ENCODE peak calls at places on chromosome X, in eight cellular contexts. O, J, E, I, L, F, D and G are unnamed samples. For H3K36me3, the result is how much of the 10 kb centered on the place peaks cover.

GRCh38 chrX:38768079-38768478 is 33.2 kb upstream of the MID1IP1 start:
- DNase-seq in O (no peak), J (no peak), E (peak), I (peak), L (no peak), F (no peak), D (no peak), G (no peak)

GRCh38 chrX:71177327-71177726 is 32.7 kb downstream of the NLGN3 start:
- DNase-seq in O (no peak), J (no peak), E (no peak), I (no peak), L (no peak), F (no peak), D (no peak), G (no peak)

GRCh38 chrX:153578200-153578835 is 20.6 kb downstream of the CCNQ start:
- DNase-seq in O (no peak), J (no peak), E (no peak), I (no peak), L (no peak), F (no peak), D (no peak), G (no peak)

GRCh38 chrX:25034889-25035288 is 19.1 kb upstream of the ARX start:
- DNase-seq in O (no peak), J (no peak), E (no peak), I (no peak), L (no peak), F (no peak), D (no peak), G (no peak)

GRCh38 chrX:50691820-50692219 is 122.2 kb downstream of the SHROOM4 start:
- DNase-seq in O (no peak), J (no peak), E (peak), I (peak), L (no peak), F (no peak), D (no peak), G (no peak)

GRCh38 chrX:117002981-117003380 is 540.2 kb upstream of the CT83 start:
- DNase-seq in O (no peak), J (no peak), E (no peak), I (no peak), L (no peak), F (no peak), D (no peak), G (no peak)

GRCh38 chrX:155888139-155888538 is 7.0 kb downstream of the VAMP7 start:
- DNase-seq in O (no peak), J (no peak), E (peak), I (peak), L (no peak), F (no peak), D (no peak), G (no peak)

GRCh38 chrX:108299101-108299591 is 139.1 kb downstream of the COL4A6 start:
- DNase-seq in O (no peak), J (no peak), E (peak), I (peak), L (no peak), F (no peak), D (no peak), G (no peak)

GRCh38 chrX:49040376-49040955 is 2.7 kb downstream of the TFE3 start:
- DNase-seq in O (no peak), J (no peak), E (peak), I (no peak), L (no peak), F (no peak), D (no peak), G (no peak)

GRCh38 chrX:46295963-46296362 is 249.3 kb downstream of the ZNF674 start:
- DNase-seq in O (no peak), J (no peak), E (no peak), I (no peak), L (no peak), F (no peak), D (no peak), G (no peak)

GRCh38 chrX:45849261-45849660 is 648.6 kb upstream of the DIPK2B start:
- DNase-seq in O (no peak), J (no peak), E (peak), I (peak), L (no peak), F (no peak), D (no peak), G (no peak)

GRCh38 chrX:134236690-134237362 is at the start of gene CCDC160:
- DNase-seq in O (peak), J (peak), E (peak), I (no peak), L (peak), F (peak), D (no peak), G (peak)

GRCh38 chrX:56765816-56766553 is 36.9 kb downstream of the NBDY start:
- DNase-seq in O (no peak), J (no peak), E (no peak), I (no peak), L (no peak), F (no peak), D (no peak), G (no peak)

GRCh38 chrX:1126738-1127137 is 85.7 kb downstream of the CRLF2 start:
- DNase-seq in O (no peak), J (no peak), E (no peak), I (no peak), L (no peak), F (no peak), D (peak), G (no peak)

GRCh38 chrX:133544778-133545177 is 129.5 kb upstream of the GPC4 start:
- DNase-seq in O (no peak), J (no peak), E (no peak), I (no peak), L (no peak), F (no peak), D (no peak), G (no peak)

GRCh38 chrX:99353412-99353811 is 1056.7 kb downstream of the PCDH19 start:
- DNase-seq in O (peak), J (no peak), E (no peak), I (no peak), L (no peak), F (no peak), D (no peak), G (no peak)

GRCh38 chrX:68938244-68939004 is 109.6 kb downstream of the EFNB1 start:
- DNase-seq in O (no peak), J (no peak), E (peak), I (no peak), L (peak), F (peak), D (no peak), G (no peak)

GRCh38 chrX:100376581-100376980 is 33.5 kb downstream of the PCDH19 start:
- DNase-seq in O (no peak), J (no peak), E (peak), I (peak), L (no peak), F (no peak), D (no peak), G (no peak)

GRCh38 chrX:134761788-134762187 is 103.5 kb upstream of the PLAC1 start:
- DNase-seq in O (no peak), J (no peak), E (no peak), I (no peak), L (no peak), F (no peak), D (no peak), G (no peak)

GRCh38 chrX:54416965-54417364 is 23.2 kb upstream of the TSR2 start:
- DNase-seq in O (no peak), J (no peak), E (no peak), I (no peak), L (no peak), F (no peak), D (no peak), G (no peak)

GRCh38 chrX:100417671-100418070 is 7.6 kb upstream of the PCDH19 start:
- DNase-seq in O (no peak), J (peak), E (no peak), I (no peak), L (no peak), F (no peak), D (no peak), G (no peak)

GRCh38 chrX:24148535-24149345 is 789 bp upstream of the ZFX start:
- DNase-seq in O (no peak), J (no peak), E (peak), I (no peak), L (no peak), F (no peak), D (no peak), G (no peak)

GRCh38 chrX:68832516-68833447 is 4.0 kb downstream of the EFNB1 start:
- DNase-seq in O (no peak), J (no peak), E (no peak), I (no peak), L (no peak), F (no peak), D (peak), G (no peak)

DNA sequence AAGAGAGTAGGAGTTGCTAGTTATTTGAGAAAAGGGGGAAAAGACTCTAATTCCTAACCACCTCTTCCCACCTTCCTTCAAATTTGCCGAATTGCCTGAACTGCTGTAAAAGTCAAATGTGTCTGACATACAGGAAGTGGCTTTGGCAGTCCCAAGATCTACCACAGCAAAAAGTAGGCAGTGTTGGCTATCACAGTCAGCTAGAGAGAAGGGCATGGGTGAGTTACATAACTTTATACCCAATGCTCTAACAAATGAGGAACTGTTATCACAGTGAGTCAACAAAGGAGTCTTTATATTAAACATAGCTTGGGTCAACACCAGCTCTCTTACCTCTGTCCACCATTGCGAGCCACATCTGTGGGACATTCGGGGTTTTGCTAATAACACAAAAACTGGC is 2.4 kb upstream of the MBNL3 start:
- DNase-seq in O (no peak), J (no peak), E (no peak), I (peak), L (no peak), F (no peak), D (no peak), G (peak)
- TF ChIP-seq CTCF in O (peak), J (no peak), E (no peak), I (peak), L (no peak), F (no peak), D (peak), G (no peak)

GRCh38 chrX:119635179-119635578 is 29.0 kb upstream of the NKRF start:
- DNase-seq in O (no peak), J (no peak), E (no peak), I (no peak), L (no peak), F (no peak), D (no peak), G (no peak)
- H3K36me3 ChIP-seq in O (under half), J (under half), E (under half), I (under half), L (under half), F (under half), D (under half), G (under half)

DNA sequence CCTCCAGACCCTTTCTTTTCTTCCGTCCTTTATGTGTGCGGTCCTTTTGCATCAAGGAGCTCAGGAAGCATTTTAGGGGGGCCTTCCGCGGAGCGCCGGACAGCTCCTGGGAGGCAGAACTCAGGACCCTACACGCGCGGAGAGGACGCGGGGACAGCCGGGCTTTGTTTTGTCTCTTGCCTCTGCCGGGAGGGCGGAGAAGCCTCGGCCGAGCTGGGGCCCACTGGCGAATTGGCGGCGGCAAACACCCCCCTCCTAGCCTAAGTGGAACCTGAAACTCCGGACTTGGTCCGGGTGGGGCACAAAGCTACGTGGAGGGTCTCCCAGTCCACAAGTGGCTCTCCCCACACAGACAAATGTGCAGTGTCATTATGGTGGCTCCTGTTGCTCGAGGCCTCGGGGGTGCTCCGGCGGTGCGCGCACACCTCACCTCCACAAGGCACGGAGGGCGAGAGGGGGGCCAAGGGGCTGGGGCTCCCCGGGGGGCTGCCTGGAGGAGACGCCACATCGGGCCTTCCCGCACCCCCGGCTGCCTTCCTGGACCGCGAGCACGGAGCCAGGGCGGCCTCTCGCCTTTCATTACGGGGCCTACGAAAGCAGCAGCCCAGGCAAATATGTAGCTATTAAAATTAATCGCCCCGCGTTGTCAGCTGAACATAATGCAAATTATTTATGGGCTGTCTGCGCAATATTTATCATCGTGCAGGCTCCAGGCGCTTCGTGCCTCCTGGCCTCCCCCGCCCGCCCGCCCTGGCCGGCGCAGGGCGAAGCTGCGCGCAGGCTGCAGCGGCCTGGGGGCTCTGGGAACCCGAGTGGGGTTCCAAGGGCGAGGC is 70.6 kb upstream of the BCOR start:
- DNase-seq in O (no peak), J (peak), E (no peak), I (no peak), L (no peak), F (no peak), D (no peak), G (no peak)
- H3K4me3 ChIP-seq in O (no peak), J (peak), E (no peak), I (no peak), L (no peak), F (peak), D (peak), G (peak)

DNA sequence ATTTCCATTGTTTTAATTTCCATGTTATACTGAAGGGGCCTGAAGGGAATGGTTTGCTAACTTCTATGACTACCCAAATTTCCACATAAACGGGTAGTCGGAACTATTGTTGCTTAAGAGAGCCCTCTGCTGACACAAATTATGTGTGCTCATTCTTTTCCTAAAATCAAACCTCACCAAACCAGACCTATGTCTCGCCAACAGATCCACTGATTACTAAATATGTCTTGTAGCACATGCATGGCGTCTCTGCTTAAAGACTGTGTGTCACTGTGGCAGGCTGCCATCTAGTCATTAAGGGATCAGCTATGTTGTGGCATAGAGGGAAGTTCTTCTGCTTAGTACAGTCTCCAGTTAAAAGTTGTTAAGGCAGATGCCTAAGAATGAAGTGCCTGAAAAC is 25.1 kb downstream of the PIR start:
- DNase-seq in O (no peak), J (no peak), E (peak), I (peak), L (no peak), F (no peak), D (no peak), G (no peak)
- TF ChIP-seq CTCF in O (peak), J (peak), E (peak), I (peak), L (peak), F (peak), D (peak), G (no peak)